ENCODE peak calls at places on chromosomes 7 and 10, in four cellular contexts. Z is CD4-positive, alpha-beta memory T cell; S is ovary; J is neural progenitor cell. E is an unnamed sample.

GRCh38 chr10:69710008-69710905 is 80.2 kb downstream of the FAM241B start:
- DNase-seq in Z (no peak), S (no peak), J (peak), E (peak)

GRCh38 chr10:119241066-119241465 is 33.7 kb downstream of the GRK5 start:
- DNase-seq in Z (no peak), S (no peak), J (no peak), E (no peak)

GRCh38 chr10:66827353-66827752 is 98.5 kb upstream of the LRRTM3 start:
- DNase-seq in Z (no peak), S (no peak), J (no peak), E (no peak)

GRCh38 chr10:72277996-72278667 is 4.4 kb downstream of the DDIT4 start:
- DNase-seq in Z (no peak), S (no peak), J (no peak), E (no peak)

GRCh38 chr7:22143496-22143895 is 197.8 kb upstream of the CDCA7L start:
- DNase-seq in Z (no peak), S (no peak), J (peak), E (no peak)

GRCh38 chr10:5628798-5629788 is 37.3 kb downstream of the ASB13 start:
- DNase-seq in Z (no peak), S (no peak), J (no peak), E (no peak)

GRCh38 chr7:112594397-112594796 is 113.6 kb downstream of the LSMEM1 start:
- DNase-seq in Z (no peak), S (no peak), J (peak), E (no peak)

GRCh38 chr7:66628361-66629221 is at the start of gene KCTD7:
- DNase-seq in Z (peak), S (peak), J (peak), E (peak)

GRCh38 chr10:92124524-92125168 is 166.2 kb downstream of the CPEB3 start:
- DNase-seq in Z (no peak), S (peak), J (no peak), E (no peak)

GRCh38 chr7:6376820-6377219 is 70.9 kb downstream of the DAGLB start:
- DNase-seq in Z (no peak), S (no peak), J (no peak), E (no peak)
- H3K4me3 ChIP-seq in Z (no peak), S (peak), J (no peak), E (no peak)

GRCh38 chr7:76425156-76425555 is 406 bp downstream of the ZP3 start:
- DNase-seq in Z (no peak), S (no peak), J (no peak), E (no peak)
- H3K27ac ChIP-seq in Z (no peak), S (no peak), J (no peak), E (no peak)

GRCh38 chr10:99791831-99792230 is 9.4 kb downstream of the ABCC2 start:
- DNase-seq in Z (no peak), S (no peak), J (no peak), E (no peak)

GRCh38 chr10:99787303-99787702 is 4.9 kb downstream of the ABCC2 start:
- DNase-seq in Z (no peak), S (no peak), J (no peak), E (no peak)

GRCh38 chr10:99787782-99788181 is 5.3 kb downstream of the ABCC2 start:
- DNase-seq in Z (no peak), S (no peak), J (no peak), E (no peak)

GRCh38 chr10:99785646-99786045 is 3.2 kb downstream of the ABCC2 start:
- DNase-seq in Z (no peak), S (no peak), J (no peak), E (no peak)

GRCh38 chr10:99788598-99789259 is 6.3 kb downstream of the ABCC2 start:
- DNase-seq in Z (no peak), S (peak), J (no peak), E (no peak)
- H3K4me3 ChIP-seq in Z (no peak), S (no peak), J (no peak), E (no peak)

GRCh38 chr10:35594115-35594849 is 10.9 kb upstream of the GJD4 start:
- DNase-seq in Z (no peak), S (no peak), J (no peak), E (no peak)
- H3K27ac ChIP-seq in Z (no peak), S (no peak), J (no peak), E (no peak)

GRCh38 chr10:131251146-131251541 is 60.4 kb downstream of the TCERG1L start:
- DNase-seq in Z (no peak), S (no peak), J (peak), E (peak)

GRCh38 chr10:131249957-131250347 is 61.6 kb downstream of the TCERG1L start:
- DNase-seq in Z (no peak), S (no peak), J (no peak), E (peak)

GRCh38 chr10:131250454-131251145 is 60.9 kb downstream of the TCERG1L start:
- DNase-seq in Z (no peak), S (no peak), J (peak), E (peak)

GRCh38 chr10:131253931-131254865 is 57.3 kb downstream of the TCERG1L start:
- DNase-seq in Z (no peak), S (no peak), J (no peak), E (peak)

GRCh38 chr10:131252586-131253276 is 58.8 kb downstream of the TCERG1L start:
- DNase-seq in Z (no peak), S (no peak), J (no peak), E (peak)
- H3K4me3 ChIP-seq in Z (no peak), S (no peak), J (no peak), E (no peak)

GRCh38 chr10:76554478-76554877 is 1083.1 kb downstream of the KCNMA1 start:
- DNase-seq in Z (no peak), S (no peak), J (no peak), E (no peak)
- H3K27ac ChIP-seq in Z (no peak), S (no peak), J (no peak), E (peak)

DNA sequence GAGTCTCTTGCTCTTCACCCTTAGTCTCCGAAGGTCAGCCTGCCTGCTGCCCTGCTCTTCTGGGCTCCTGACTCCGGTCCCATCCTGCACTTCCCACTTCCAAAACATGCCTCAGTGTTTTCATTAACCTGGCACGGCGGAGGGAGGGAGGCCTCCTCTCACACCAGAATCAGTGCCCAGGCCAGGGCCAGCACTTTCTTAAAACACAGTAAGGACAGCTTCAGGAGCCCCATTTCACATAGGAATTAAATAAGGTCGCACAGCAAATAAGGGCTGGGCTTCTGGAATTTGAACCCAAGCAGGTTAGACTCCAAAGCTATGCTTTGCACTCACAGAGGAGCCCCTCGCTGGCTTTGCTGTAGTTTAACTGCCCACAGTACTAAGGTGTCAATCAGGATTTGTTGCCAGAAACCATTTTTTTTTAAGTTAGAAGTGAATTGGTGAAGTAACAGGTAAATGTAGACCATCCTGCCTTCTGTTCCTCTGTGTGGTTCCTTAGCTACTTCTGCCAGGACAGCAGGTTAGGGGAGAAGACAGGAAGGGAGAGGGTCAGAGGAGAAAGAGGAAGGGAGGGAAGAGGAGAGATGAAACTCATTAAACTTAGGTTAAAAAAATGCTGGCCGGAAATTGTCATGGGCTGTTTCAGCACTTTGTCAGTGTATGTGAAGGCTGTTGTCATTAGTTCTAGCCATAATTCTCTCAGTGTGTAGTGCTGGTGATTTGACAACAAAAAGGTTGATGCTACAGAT is 1.1 kb downstream of the RASSF4 start:
- DNase-seq in Z (no peak), S (no peak), J (no peak), E (no peak)
- H3K4me3 ChIP-seq in Z (no peak), S (peak), J (no peak), E (peak)

E was measured in upper lobe of right lung.